ENCODE peak calls at places on chromosomes 1 and 21, in five cellular contexts. Y, V, E, A and W are unnamed samples.

GRCh38 chr1:2474104-2474787 is 1.8 kb upstream of the PLCH2 start:
- DNase-seq in A (no peak), V (no peak), Y (no peak), E (no peak), W (no peak)

GRCh38 chr1:28359592-28360239 is 9.8 kb upstream of the PHACTR4 start:
- DNase-seq in Y (peak), E (peak), V (peak), A (peak), W (peak)

GRCh38 chr1:15765495-15766194 is 7.0 kb downstream of the FBLIM1 start:
- DNase-seq in V (no peak), E (peak), A (peak), Y (peak), W (peak)

GRCh38 chr1:160219062-160219929 is 14.1 kb downstream of the PEA15 start:
- DNase-seq in Y (peak), A (peak), E (peak), V (no peak), W (peak)

GRCh38 chr1:84427520-84428188 is 29.4 kb downstream of the DNASE2B start:
- DNase-seq in E (peak), Y (no peak), V (no peak), A (no peak), W (no peak)

GRCh38 chr1:16281765-16282164 is 44.8 kb upstream of the CPLANE2 start:
- DNase-seq in Y (no peak), E (no peak), V (no peak), A (no peak), W (no peak)

GRCh38 chr1:226549094-226549936 is 751 bp downstream of the STUM start:
- DNase-seq in V (no peak), Y (no peak), E (no peak), A (peak), W (no peak)

GRCh38 chr1:162500805-162501204 is 3.2 kb downstream of the UHMK1 start:
- DNase-seq in E (peak), V (no peak), A (no peak), Y (peak), W (no peak)

GRCh38 chr1:165680303-165680702 is 18.1 kb downstream of the ALDH9A1 start:
- DNase-seq in E (no peak), A (no peak), Y (no peak), V (no peak), W (no peak)

GRCh38 chr1:36762174-36762573 is 272.1 kb downstream of the GRIK3 start:
- DNase-seq in V (no peak), Y (no peak), E (no peak), A (no peak), W (no peak)

GRCh38 chr1:225794954-225795353 is 15.0 kb upstream of the EPHX1 start:
- DNase-seq in A (no peak), Y (no peak), E (no peak), V (no peak), W (no peak)

GRCh38 chr1:109361114-109361513 is 36.6 kb downstream of the SORT1 start:
- DNase-seq in E (no peak), V (no peak), A (no peak), Y (no peak), W (no peak)

GRCh38 chr1:242468749-242469148 is 55.7 kb downstream of the PLD5 start:
- DNase-seq in Y (no peak), A (peak), E (no peak), V (no peak), W (no peak)

GRCh38 chr1:156487862-156488261 is 12.7 kb downstream of the MEF2D start:
- DNase-seq in E (no peak), Y (no peak), V (no peak), A (no peak), W (no peak)

GRCh38 chr21:33541105-33541711 is 709 bp downstream of the GART start:
- DNase-seq in A (peak), V (no peak), Y (peak), E (peak), W (peak)

GRCh38 chr1:161985301-161985825 is 38.3 kb downstream of the OLFML2B start:
- DNase-seq in E (no peak), A (peak), Y (no peak), V (no peak), W (no peak)

GRCh38 chr1:56301791-56302190 is 277.6 kb downstream of the PLPP3 start:
- DNase-seq in V (no peak), Y (peak), E (peak), A (peak), W (peak)

GRCh38 chr1:109547412-109548320 is 749 bp upstream of the GNAI3 start:
- DNase-seq in Y (no peak), E (peak), A (peak), V (no peak), W (peak)

GRCh38 chr1:229832695-229833094 is 206.6 kb downstream of the URB2 start:
- DNase-seq in E (no peak), Y (no peak), A (no peak), V (no peak), W (no peak)

GRCh38 chr1:14627608-14628489 is 29.4 kb downstream of the KAZN start:
- DNase-seq in E (no peak), V (no peak), Y (peak), A (peak), W (no peak)

GRCh38 chr1:184838374-184838995 is 83.8 kb upstream of the EDEM3 start:
- DNase-seq in Y (peak), V (no peak), A (peak), E (peak), W (peak)

GRCh38 chr1:243970077-243970476 is 81.0 kb upstream of the ZBTB18 start:
- DNase-seq in V (no peak), A (no peak), E (no peak), Y (no peak), W (no peak)

GRCh38 chr1:90717356-90717664 is 208 bp upstream of the BARHL2 start:
- DNase-seq in Y (no peak), E (no peak), A (no peak), V (no peak), W (no peak)

GRCh38 chr1:62245201-62245600 is 50.6 kb downstream of the L1TD1 start:
- DNase-seq in V (no peak), E (no peak), Y (no peak), A (no peak), W (no peak)

GRCh38 chr1:218374972-218375371 is 29.8 kb downstream of the TGFB2 start:
- DNase-seq in A (peak), V (no peak), E (peak), Y (no peak), W (peak)

GRCh38 chr1:4133541-4133940 is 233.5 kb upstream of the C1orf174 start:
- DNase-seq in V (no peak), A (no peak), E (no peak), Y (no peak), W (no peak)

GRCh38 chr1:199176713-199177112 is 537.9 kb downstream of the PTPRC start:
- DNase-seq in E (no peak), A (no peak), Y (no peak), V (no peak), W (no peak)

GRCh38 chr1:39901486-39902120 is at the start of gene MYCL:
- DNase-seq in V (peak), A (peak), E (peak), Y (no peak), W (peak)

GRCh38 chr1:204992499-204992898 is 50.5 kb upstream of the CNTN2 start:
- DNase-seq in Y (no peak), E (no peak), V (no peak), A (no peak), W (no peak)

GRCh38 chr1:147389532-147390184 is 147.2 kb downstream of the CHD1L start:
- DNase-seq in V (no peak), A (peak), E (peak), Y (peak), W (peak)

GRCh38 chr1:2391034-2391384 is 345 bp downstream of the MORN1 start:
- DNase-seq in V (no peak), Y (peak), E (no peak), A (peak), W (no peak)

GRCh38 chr1:108541856-108542255 is 18.0 kb upstream of the EEIG2 start:
- DNase-seq in V (no peak), E (no peak), A (no peak), Y (peak), W (peak)

GRCh38 chr21:41583274-41583790 is 75.4 kb upstream of the TMPRSS2 start:
- DNase-seq in E (peak), V (no peak), A (no peak), Y (no peak), W (no peak)

GRCh38 chr1:171286032-171286705 is 27.8 kb upstream of the FMO4 start:
- DNase-seq in E (peak), Y (peak), A (peak), V (no peak), W (peak)

GRCh38 chr1:226666714-226667113 is 72.4 kb downstream of the ITPKB start:
- DNase-seq in V (no peak), E (no peak), A (no peak), Y (no peak), W (no peak)

GRCh38 chr1:231803353-231803752 is 176.8 kb downstream of the DISC1 start:
- DNase-seq in Y (peak), E (peak), A (peak), V (no peak), W (peak)

GRCh38 chr1:39394598-39394997 is 96.8 kb upstream of the BMP8A start:
- DNase-seq in A (no peak), E (no peak), V (no peak), Y (no peak), W (no peak)

GRCh38 chr1:224431726-224432125 is 2.9 kb downstream of the WDR26 start:
- DNase-seq in Y (no peak), V (no peak), E (no peak), A (no peak), W (no peak)
- H3K4me3 ChIP-seq in Y (peak), V (peak), E (peak), A (peak), W (peak)

GRCh38 chr1:228350831-228351781 is 55.5 kb downstream of the TRIM11 start:
- DNase-seq in Y (no peak), V (no peak), A (no peak), E (no peak), W (no peak)
- H3K4me3 ChIP-seq in Y (no peak), V (no peak), A (no peak), E (no peak), W (no peak)

GRCh38 chr21:44397431-44398031 is 44.1 kb downstream of the TRPM2 start:
- DNase-seq in V (no peak), Y (no peak), E (no peak), A (no peak), W (no peak)
- H3K4me3 ChIP-seq in V (no peak), Y (no peak), E (no peak), A (no peak), W (no peak)

GRCh38 chr1:203025721-203026665 is at the start of gene PPFIA4:
- DNase-seq in V (peak), A (peak), E (peak), Y (peak), W (peak)

GRCh38 chr1:203028067-203028783 is 1.9 kb downstream of the PPFIA4 start:
- DNase-seq in A (no peak), E (no peak), Y (peak), V (no peak), W (no peak)

GRCh38 chr1:203026666-203027663 is 674 bp downstream of the PPFIA4 start:
- DNase-seq in A (no peak), V (no peak), E (no peak), Y (no peak), W (no peak)

GRCh38 chr1:203031467-203031866 is 5.2 kb downstream of the PPFIA4 start:
- DNase-seq in E (no peak), A (peak), V (no peak), Y (no peak), W (no peak)

DNA sequence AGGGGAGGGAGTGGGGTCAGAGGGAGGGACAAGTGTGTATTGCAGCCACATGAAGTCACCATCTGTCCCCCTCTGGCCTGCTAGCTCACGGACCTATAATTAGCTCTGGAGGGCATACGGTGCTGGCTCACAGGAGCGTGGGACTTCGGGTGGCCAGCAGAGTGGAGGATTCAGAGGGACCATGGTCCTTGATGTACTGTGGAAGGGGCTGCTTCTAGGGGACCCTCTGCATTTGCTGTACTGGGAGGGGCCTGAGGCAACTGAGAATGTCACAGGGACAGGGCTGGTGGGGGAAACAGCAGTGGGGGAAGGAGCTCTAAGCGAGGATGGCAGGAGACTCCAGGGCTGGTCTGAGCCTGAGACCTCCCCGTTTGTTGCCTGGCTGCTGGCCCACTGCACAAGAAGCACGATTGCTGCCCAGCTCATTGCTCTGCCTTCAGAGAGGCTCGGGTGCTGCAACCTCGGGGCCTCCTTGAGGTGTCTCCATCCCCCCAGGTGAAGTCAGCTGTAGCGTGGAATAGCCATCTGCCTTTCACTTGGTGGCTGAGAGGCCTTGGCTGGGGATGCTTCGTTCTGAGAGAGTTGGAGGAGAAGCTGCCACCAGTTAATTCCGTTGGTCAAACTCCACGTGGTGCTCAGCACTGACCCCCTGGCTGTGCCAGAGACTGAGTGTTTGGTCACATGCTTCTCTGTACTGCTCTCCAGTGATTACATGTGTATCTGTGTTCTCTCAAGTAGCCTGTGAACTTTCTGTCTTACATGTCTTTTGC is 2.7 kb downstream of the PPFIA4 start:
- DNase-seq in V (no peak), E (no peak), Y (peak), A (peak), W (no peak)
- H3K4me3 ChIP-seq in V (no peak), E (no peak), Y (no peak), A (no peak), W (no peak)

GRCh38 chr1:158037876-158038359 is 44.5 kb downstream of the KIRREL1 start:
- DNase-seq in A (peak), V (no peak), E (peak), Y (peak), W (peak)
- H3K4me3 ChIP-seq in A (no peak), V (no peak), E (no peak), Y (no peak), W (no peak)